ENCODE peak calls at places on chromosomes 4 and X, in five cellular contexts. I is NCI-H2081; F is MCF 10A; G is stimulated activated CD8-positive, alpha-beta memory T cell treated with anti-CD3 and anti-CD28 coated beads, Interleukin-4, amount 100 ng/mL, for 1 hour; V is T-cell. H is an unnamed sample.

GRCh38 chrX:71095555-71095970 is at the start of gene FOXO4:
- DNase-seq in I (peak; percentile 73), F (peak; percentile 77), G (peak; percentile 64), V (peak; percentile 87), H (peak; percentile 86)

GRCh38 chr4:153507679-153508073 is 41.5 kb downstream of the TMEM131L start:
- DNase-seq in I (no peak), F (no peak), G (no peak), V (no peak), H (no peak)

GRCh38 chr4:138097912-138098600 is 144.1 kb downstream of the SLC7A11 start:
- DNase-seq in I (no peak), F (no peak), G (no peak), V (no peak), H (no peak)

GRCh38 chr4:155539746-155540145 is 126.9 kb upstream of the GUCY1A1 start:
- DNase-seq in I (no peak), F (peak; percentile 42), G (no peak), V (no peak), H (no peak)

GRCh38 chr4:17597517-17597916 is 16.9 kb upstream of the MED28 start:
- DNase-seq in I (peak; percentile 21), F (peak; percentile 35), G (no peak), V (no peak), H (no peak)

GRCh38 chr4:75512336-75513211 is 1.6 kb downstream of the RCHY1 start:
- DNase-seq in I (no peak), F (peak; percentile 52), G (no peak), V (no peak), H (peak; percentile 45)

GRCh38 chr4:124178449-124179021 is 534.0 kb downstream of the ANKRD50 start:
- DNase-seq in I (no peak), F (peak; percentile 60), G (no peak), V (no peak), H (no peak)

GRCh38 chrX:18714910-18715309 is 7.5 kb downstream of the PPEF1 start:
- DNase-seq in I (no peak), F (peak; percentile 71), G (no peak), V (no peak), H (peak; percentile 10)

GRCh38 chr4:47210828-47211227 is 179.5 kb downstream of the GABRB1 start:
- DNase-seq in I (no peak), F (no peak), G (no peak), V (no peak), H (no peak)

GRCh38 chr4:126986828-126987227 is 645.9 kb upstream of the INTU start:
- DNase-seq in I (no peak), F (peak; percentile 3), G (no peak), V (no peak), H (no peak)

GRCh38 chrX:47191806-47192401 is 1.7 kb upstream of the UBA1 start:
- DNase-seq in I (no peak), F (no peak), G (no peak), V (no peak), H (no peak)

H was measured in H4.